ENCODE peak calls at places on chromosomes 6 and 20, in ten cellular contexts. J, A, Q, V, F, L, K, C, M and U are unnamed samples.

GRCh38 chr6:70314240-70314639 is 11.4 kb upstream of the COL9A1 start:
- DNase-seq in A (peak; percentile 9), J (no peak), L (no peak), Q (no peak), C (peak; percentile 5), F (no peak), V (no peak), M (no peak), K (no peak), U (no peak)

GRCh38 chr20:51767018-51767866 is 948 bp downstream of the ATP9A start:
- DNase-seq in F (peak; percentile 41), Q (no peak), M (peak; percentile 87), J (no peak), K (peak; percentile 52), L (no peak), V (peak; percentile 92), C (no peak), A (peak; percentile 22), U (peak; percentile 63)

GRCh38 chr6:53483423-53484353 is 61.2 kb downstream of the GCLC start:
- DNase-seq in K (peak; percentile 40), Q (no peak), M (no peak), A (peak; percentile 63), J (no peak), C (peak; percentile 34), F (no peak), V (no peak), L (no peak), U (no peak)

GRCh38 chr6:143160008-143160407 is 99.3 kb downstream of the AIG1 start:
- DNase-seq in J (no peak), L (no peak), Q (peak; percentile 22), C (no peak), M (no peak), K (no peak), A (no peak), V (no peak), F (no peak), U (no peak)

GRCh38 chr6:5507056-5507722 is 245.9 kb downstream of the FARS2 start:
- DNase-seq in V (no peak), C (no peak), J (no peak), K (no peak), L (no peak), A (no peak), F (no peak), M (no peak), Q (no peak), U (no peak)

GRCh38 chr20:10672579-10673127 is 1.1 kb downstream of the JAG1 start:
- DNase-seq in K (peak; percentile 42), J (no peak), M (peak; percentile 23), L (no peak), A (peak; percentile 52), V (peak; percentile 71), C (peak; percentile 79), Q (peak; percentile 67), F (no peak), U (no peak)

GRCh38 chr6:158707120-158707519 is 57.3 kb downstream of the SYTL3 start:
- DNase-seq in L (no peak), K (peak; percentile 26), V (peak; percentile 61), M (no peak), J (no peak), F (no peak), C (peak; percentile 71), Q (peak; percentile 56), A (peak; percentile 55), U (no peak)

GRCh38 chr20:48613926-48614325 is 213.9 kb downstream of the PREX1 start:
- DNase-seq in Q (no peak), K (no peak), A (no peak), M (no peak), C (no peak), V (no peak), L (no peak), J (no peak), F (no peak), U (no peak)

GRCh38 chr6:25450469-25451198 is 171.5 kb downstream of the CARMIL1 start:
- DNase-seq in F (no peak), J (no peak), K (no peak), C (no peak), L (no peak), A (no peak), M (no peak), Q (no peak), V (no peak), U (no peak)

GRCh38 chr20:32573167-32573851 is 11.8 kb downstream of the NOL4L start:
- DNase-seq in V (no peak), C (no peak), F (no peak), J (no peak), Q (no peak), K (no peak), M (no peak), L (no peak), A (no peak), U (no peak)

GRCh38 chr6:161393839-161394364 is 120.0 kb upstream of the AGPAT4 start:
- DNase-seq in J (peak; percentile 16), M (no peak), A (peak; percentile 91), V (no peak), Q (peak; percentile 90), L (no peak), K (peak; percentile 55), C (peak; percentile 96), F (no peak), U (no peak)

GRCh38 chr6:89122625-89123024 is 4.8 kb upstream of the SRSF12 start:
- DNase-seq in A (peak; percentile 58), V (no peak), K (no peak), J (no peak), F (no peak), M (no peak), Q (peak; percentile 52), C (peak; percentile 70), L (no peak), U (peak; percentile 46)

GRCh38 chr6:35368038-35368887 is 25.9 kb downstream of the PPARD start:
- DNase-seq in F (no peak), M (no peak), V (no peak), L (no peak), A (peak; percentile 50), C (peak; percentile 58), K (no peak), J (no peak), Q (peak; percentile 83), U (no peak)

GRCh38 chr6:144474290-144474689 is 189.2 kb downstream of the UTRN start:
- DNase-seq in Q (no peak), V (no peak), F (no peak), L (no peak), C (no peak), M (no peak), K (no peak), A (no peak), J (no peak), U (no peak)

GRCh38 chr6:125117818-125118217 is 35.8 kb upstream of the TPD52L1 start:
- DNase-seq in L (no peak), C (peak; percentile 32), J (no peak), A (no peak), V (no peak), M (no peak), F (no peak), Q (no peak), K (no peak), U (no peak)

GRCh38 chr20:44803383-44803941 is 6.9 kb downstream of the RIMS4 start:
- DNase-seq in K (peak; percentile 60), A (peak; percentile 6), V (no peak), Q (no peak), M (no peak), J (no peak), C (no peak), F (no peak), L (no peak), U (no peak)

GRCh38 chr20:24164360-24164759 is 175.8 kb upstream of the GGTLC1 start:
- DNase-seq in A (peak; percentile 20), C (peak; percentile 41), Q (no peak), F (no peak), V (no peak), K (peak; percentile 33), L (no peak), M (no peak), J (no peak), U (no peak)

GRCh38 chr6:57215260-57215659 is 6.8 kb downstream of the RAB23 start:
- DNase-seq in C (no peak), K (no peak), L (no peak), Q (no peak), J (no peak), M (no peak), A (no peak), F (no peak), V (no peak), U (no peak)

GRCh38 chr6:57217270-57217669 is 4.8 kb downstream of the RAB23 start:
- DNase-seq in C (no peak), A (no peak), V (no peak), M (no peak), J (no peak), F (no peak), K (no peak), L (no peak), Q (no peak), U (no peak)

GRCh38 chr6:57221191-57221935 is 744 bp downstream of the RAB23 start:
- DNase-seq in V (peak; percentile 44), J (no peak), C (peak; percentile 64), F (peak; percentile 19), K (peak; percentile 76), A (peak; percentile 67), M (peak; percentile 72), Q (peak; percentile 45), L (no peak), U (no peak)

GRCh38 chr6:57220083-57220703 is 1.9 kb downstream of the RAB23 start:
- DNase-seq in F (no peak), Q (no peak), K (no peak), J (no peak), V (no peak), M (no peak), L (no peak), A (no peak), C (no peak), U (no peak)

GRCh38 chr6:57216235-57217101 is 5.6 kb downstream of the RAB23 start:
- DNase-seq in A (peak; percentile 52), C (peak; percentile 86), J (no peak), M (no peak), Q (peak; percentile 28), V (peak; percentile 35), K (no peak), L (no peak), F (no peak), U (no peak)
- TF ChIP-seq CTCF in A (no peak), C (no peak), J (peak; percentile 29), M (peak; percentile 26), Q (no peak), V (no peak), K (no peak), L (peak; percentile 21), F (no peak), U (no peak)

GRCh38 chr6:81744136-81744535 is 8.3 kb downstream of the TENT5A start:
- DNase-seq in Q (no peak), K (no peak), V (no peak), F (no peak), A (no peak), L (no peak), C (no peak), J (no peak), M (no peak), U (no peak)
- TF ChIP-seq CTCF in Q (no peak), K (no peak), V (no peak), F (no peak), A (no peak), L (no peak), C (no peak), J (no peak), M (no peak), U (no peak)

GRCh38 chr6:147774856-147775255 is 266.4 kb downstream of the SAMD5 start:
- DNase-seq in C (peak; percentile 16), V (no peak), M (no peak), F (no peak), Q (no peak), L (no peak), A (no peak), K (no peak), J (no peak), U (no peak)
- TF ChIP-seq CTCF in C (peak; percentile 43), V (no peak), M (peak; percentile 34), F (no peak), Q (no peak), L (peak; percentile 22), A (peak; percentile 2), K (peak; percentile 45), J (no peak), U (peak; percentile 40)

GRCh38 chr6:99614430-99615161 is 8.0 kb downstream of the PRDM13 start:
- DNase-seq in C (no peak), L (no peak), K (no peak), M (no peak), F (no peak), V (no peak), A (no peak), J (no peak), Q (no peak), U (no peak)
- TF ChIP-seq CTCF in C (no peak), L (no peak), K (no peak), M (peak; percentile 33), F (no peak), V (no peak), A (no peak), J (no peak), Q (no peak), U (no peak)